ENCODE peak calls at places on chromosomes 11 and 22, in seven cellular contexts. One of them, this sample, is unnamed.
A peak's percentile ranks its signal among the peaks of the same experiment; 100 is the strongest.

GRCh38 chr11:2697871-2698270 is 1.9 kb downstream of the KCNQ1OT1 start:
- DNase-seq in CD14-positive monocyte: no peak
- DNase-seq in foreskin fibroblast: no peak
- DNase-seq in activated CD8-positive, alpha-beta memory T cell treated with anti-CD3 and anti-CD28 coated beads for 48 hours: no peak
- DNase-seq in activated T-cell treated with anti-CD3 and anti-CD28 coated beads for 48 hours: no peak
- DNase-seq in endothelial cell: no peak
- DNase-seq in stimulated activated CD4-positive, alpha-beta T cell treated with anti-CD3 and anti-CD28 coated beads, Interleukin-15, amount 100 ng/mL, for 1 hour: no peak
- DNase-seq in this sample: no peak

GRCh38 chr11:71948314-71949027 is 19.6 kb downstream of the RNF121 start:
- DNase-seq in CD14-positive monocyte: no peak
- DNase-seq in foreskin fibroblast: no peak
- DNase-seq in activated CD8-positive, alpha-beta memory T cell treated with anti-CD3 and anti-CD28 coated beads for 48 hours: no peak
- DNase-seq in activated T-cell treated with anti-CD3 and anti-CD28 coated beads for 48 hours: no peak
- DNase-seq in endothelial cell: no peak
- DNase-seq in stimulated activated CD4-positive, alpha-beta T cell treated with anti-CD3 and anti-CD28 coated beads, Interleukin-15, amount 100 ng/mL, for 1 hour: no peak
- DNase-seq in this sample: no peak

GRCh38 chr11:47415091-47415854 is 6.9 kb downstream of the SLC39A13 start:
- DNase-seq in CD14-positive monocyte: no peak
- DNase-seq in foreskin fibroblast: no peak
- DNase-seq in activated CD8-positive, alpha-beta memory T cell treated with anti-CD3 and anti-CD28 coated beads for 48 hours: no peak
- DNase-seq in activated T-cell treated with anti-CD3 and anti-CD28 coated beads for 48 hours: no peak
- DNase-seq in endothelial cell: no peak
- DNase-seq in stimulated activated CD4-positive, alpha-beta T cell treated with anti-CD3 and anti-CD28 coated beads, Interleukin-15, amount 100 ng/mL, for 1 hour: no peak
- DNase-seq in this sample: no peak

GRCh38 chr11:1619449-1619848 is 2.5 kb downstream of the KRTAP5-4 start:
- DNase-seq in CD14-positive monocyte: no peak
- DNase-seq in foreskin fibroblast: no peak
- DNase-seq in activated CD8-positive, alpha-beta memory T cell treated with anti-CD3 and anti-CD28 coated beads for 48 hours: no peak
- DNase-seq in activated T-cell treated with anti-CD3 and anti-CD28 coated beads for 48 hours: no peak
- DNase-seq in endothelial cell: no peak
- DNase-seq in stimulated activated CD4-positive, alpha-beta T cell treated with anti-CD3 and anti-CD28 coated beads, Interleukin-15, amount 100 ng/mL, for 1 hour: no peak
- DNase-seq in this sample: no peak

GRCh38 chr11:32892355-32893090 is at the start of gene QSER1:
- DNase-seq in CD14-positive monocyte: peak; percentile 50
- DNase-seq in foreskin fibroblast: peak; percentile 51
- DNase-seq in activated CD8-positive, alpha-beta memory T cell treated with anti-CD3 and anti-CD28 coated beads for 48 hours: peak; percentile 41
- DNase-seq in activated T-cell treated with anti-CD3 and anti-CD28 coated beads for 48 hours: peak; percentile 65
- DNase-seq in endothelial cell: peak; percentile 68
- DNase-seq in stimulated activated CD4-positive, alpha-beta T cell treated with anti-CD3 and anti-CD28 coated beads, Interleukin-15, amount 100 ng/mL, for 1 hour: peak; percentile 42
- DNase-seq in this sample: no peak

GRCh38 chr11:120220747-120221037 is 9.9 kb downstream of the OAF start:
- DNase-seq in CD14-positive monocyte: no peak
- DNase-seq in foreskin fibroblast: no peak
- DNase-seq in activated CD8-positive, alpha-beta memory T cell treated with anti-CD3 and anti-CD28 coated beads for 48 hours: no peak
- DNase-seq in activated T-cell treated with anti-CD3 and anti-CD28 coated beads for 48 hours: no peak
- DNase-seq in endothelial cell: no peak
- DNase-seq in stimulated activated CD4-positive, alpha-beta T cell treated with anti-CD3 and anti-CD28 coated beads, Interleukin-15, amount 100 ng/mL, for 1 hour: no peak
- DNase-seq in this sample: no peak

GRCh38 chr11:134030853-134031252 is 38.0 kb upstream of the JAM3 start:
- DNase-seq in CD14-positive monocyte: no peak
- DNase-seq in foreskin fibroblast: no peak
- DNase-seq in activated CD8-positive, alpha-beta memory T cell treated with anti-CD3 and anti-CD28 coated beads for 48 hours: no peak
- DNase-seq in activated T-cell treated with anti-CD3 and anti-CD28 coated beads for 48 hours: no peak
- DNase-seq in endothelial cell: peak; percentile 45
- DNase-seq in stimulated activated CD4-positive, alpha-beta T cell treated with anti-CD3 and anti-CD28 coated beads, Interleukin-15, amount 100 ng/mL, for 1 hour: no peak
- DNase-seq in this sample: no peak

GRCh38 chr11:102306048-102306575 is 11.2 kb upstream of the BIRC3 start:
- DNase-seq in CD14-positive monocyte: no peak
- DNase-seq in foreskin fibroblast: no peak
- DNase-seq in activated CD8-positive, alpha-beta memory T cell treated with anti-CD3 and anti-CD28 coated beads for 48 hours: no peak
- DNase-seq in activated T-cell treated with anti-CD3 and anti-CD28 coated beads for 48 hours: no peak
- DNase-seq in endothelial cell: no peak
- DNase-seq in stimulated activated CD4-positive, alpha-beta T cell treated with anti-CD3 and anti-CD28 coated beads, Interleukin-15, amount 100 ng/mL, for 1 hour: no peak
- DNase-seq in this sample: peak; percentile 97

GRCh38 chr11:83628622-83629347 is 342.6 kb upstream of the CCDC90B start:
- DNase-seq in CD14-positive monocyte: no peak
- DNase-seq in foreskin fibroblast: no peak
- DNase-seq in activated CD8-positive, alpha-beta memory T cell treated with anti-CD3 and anti-CD28 coated beads for 48 hours: no peak
- DNase-seq in activated T-cell treated with anti-CD3 and anti-CD28 coated beads for 48 hours: no peak
- DNase-seq in endothelial cell: no peak
- DNase-seq in stimulated activated CD4-positive, alpha-beta T cell treated with anti-CD3 and anti-CD28 coated beads, Interleukin-15, amount 100 ng/mL, for 1 hour: no peak
- DNase-seq in this sample: no peak

GRCh38 chr11:18188796-18189195 is 16.2 kb downstream of the MRGPRX4 start:
- DNase-seq in CD14-positive monocyte: no peak
- DNase-seq in foreskin fibroblast: no peak
- DNase-seq in activated CD8-positive, alpha-beta memory T cell treated with anti-CD3 and anti-CD28 coated beads for 48 hours: no peak
- DNase-seq in activated T-cell treated with anti-CD3 and anti-CD28 coated beads for 48 hours: no peak
- DNase-seq in endothelial cell: no peak
- DNase-seq in stimulated activated CD4-positive, alpha-beta T cell treated with anti-CD3 and anti-CD28 coated beads, Interleukin-15, amount 100 ng/mL, for 1 hour: no peak
- DNase-seq in this sample: no peak

GRCh38 chr11:86940122-86940777 is 14.9 kb downstream of the FZD4 start:
- DNase-seq in CD14-positive monocyte: no peak
- DNase-seq in foreskin fibroblast: no peak
- DNase-seq in activated CD8-positive, alpha-beta memory T cell treated with anti-CD3 and anti-CD28 coated beads for 48 hours: no peak
- DNase-seq in activated T-cell treated with anti-CD3 and anti-CD28 coated beads for 48 hours: no peak
- DNase-seq in endothelial cell: peak; percentile 16
- DNase-seq in stimulated activated CD4-positive, alpha-beta T cell treated with anti-CD3 and anti-CD28 coated beads, Interleukin-15, amount 100 ng/mL, for 1 hour: no peak
- DNase-seq in this sample: no peak

GRCh38 chr22:17057959-17058814 is 26.6 kb upstream of the IL17RA start:
- DNase-seq in CD14-positive monocyte: no peak
- DNase-seq in foreskin fibroblast: peak; percentile 48
- DNase-seq in activated CD8-positive, alpha-beta memory T cell treated with anti-CD3 and anti-CD28 coated beads for 48 hours: no peak
- DNase-seq in activated T-cell treated with anti-CD3 and anti-CD28 coated beads for 48 hours: peak; percentile 26
- DNase-seq in endothelial cell: peak; percentile 79
- DNase-seq in stimulated activated CD4-positive, alpha-beta T cell treated with anti-CD3 and anti-CD28 coated beads, Interleukin-15, amount 100 ng/mL, for 1 hour: no peak
- DNase-seq in this sample: no peak

GRCh38 chr11:47326198-47326597 is 26.3 kb downstream of the MYBPC3 start:
- DNase-seq in CD14-positive monocyte: no peak
- DNase-seq in foreskin fibroblast: no peak
- DNase-seq in activated CD8-positive, alpha-beta memory T cell treated with anti-CD3 and anti-CD28 coated beads for 48 hours: no peak
- DNase-seq in activated T-cell treated with anti-CD3 and anti-CD28 coated beads for 48 hours: no peak
- DNase-seq in endothelial cell: no peak
- DNase-seq in stimulated activated CD4-positive, alpha-beta T cell treated with anti-CD3 and anti-CD28 coated beads, Interleukin-15, amount 100 ng/mL, for 1 hour: no peak
- DNase-seq in this sample: peak; percentile 54

GRCh38 chr11:61795459-61795858 is 2.7 kb downstream of the FEN1 start:
- DNase-seq in CD14-positive monocyte: no peak
- DNase-seq in foreskin fibroblast: no peak
- DNase-seq in activated CD8-positive, alpha-beta memory T cell treated with anti-CD3 and anti-CD28 coated beads for 48 hours: no peak
- DNase-seq in activated T-cell treated with anti-CD3 and anti-CD28 coated beads for 48 hours: no peak
- DNase-seq in endothelial cell: no peak
- DNase-seq in stimulated activated CD4-positive, alpha-beta T cell treated with anti-CD3 and anti-CD28 coated beads, Interleukin-15, amount 100 ng/mL, for 1 hour: no peak
- DNase-seq in this sample: no peak

GRCh38 chr11:116918925-116919653 is 81.7 kb upstream of the APOA1 start:
- DNase-seq in CD14-positive monocyte: no peak
- DNase-seq in foreskin fibroblast: no peak
- DNase-seq in activated CD8-positive, alpha-beta memory T cell treated with anti-CD3 and anti-CD28 coated beads for 48 hours: no peak
- DNase-seq in activated T-cell treated with anti-CD3 and anti-CD28 coated beads for 48 hours: no peak
- DNase-seq in endothelial cell: no peak
- DNase-seq in stimulated activated CD4-positive, alpha-beta T cell treated with anti-CD3 and anti-CD28 coated beads, Interleukin-15, amount 100 ng/mL, for 1 hour: no peak
- DNase-seq in this sample: no peak

GRCh38 chr11:61697093-61697492 is 16.9 kb downstream of the DAGLA start:
- DNase-seq in CD14-positive monocyte: no peak
- DNase-seq in foreskin fibroblast: no peak
- DNase-seq in activated CD8-positive, alpha-beta memory T cell treated with anti-CD3 and anti-CD28 coated beads for 48 hours: no peak
- DNase-seq in activated T-cell treated with anti-CD3 and anti-CD28 coated beads for 48 hours: no peak
- DNase-seq in endothelial cell: no peak
- DNase-seq in stimulated activated CD4-positive, alpha-beta T cell treated with anti-CD3 and anti-CD28 coated beads, Interleukin-15, amount 100 ng/mL, for 1 hour: no peak
- DNase-seq in this sample: peak; percentile 89

GRCh38 chr11:71342951-71343827 is 90.8 kb upstream of the SHANK2 start:
- DNase-seq in CD14-positive monocyte: no peak
- DNase-seq in foreskin fibroblast: no peak
- DNase-seq in activated CD8-positive, alpha-beta memory T cell treated with anti-CD3 and anti-CD28 coated beads for 48 hours: no peak
- DNase-seq in activated T-cell treated with anti-CD3 and anti-CD28 coated beads for 48 hours: peak; percentile 4
- DNase-seq in endothelial cell: peak; percentile 66
- DNase-seq in stimulated activated CD4-positive, alpha-beta T cell treated with anti-CD3 and anti-CD28 coated beads, Interleukin-15, amount 100 ng/mL, for 1 hour: no peak
- DNase-seq in this sample: no peak

GRCh38 chr11:83409891-83410290 is 123.7 kb upstream of the CCDC90B start:
- DNase-seq in CD14-positive monocyte: no peak
- DNase-seq in foreskin fibroblast: no peak
- DNase-seq in activated CD8-positive, alpha-beta memory T cell treated with anti-CD3 and anti-CD28 coated beads for 48 hours: no peak
- DNase-seq in activated T-cell treated with anti-CD3 and anti-CD28 coated beads for 48 hours: no peak
- DNase-seq in endothelial cell: no peak
- DNase-seq in stimulated activated CD4-positive, alpha-beta T cell treated with anti-CD3 and anti-CD28 coated beads, Interleukin-15, amount 100 ng/mL, for 1 hour: no peak
- DNase-seq in this sample: no peak

GRCh38 chr11:125091247-125091876 is 20.1 kb downstream of the TMEM218 start:
- DNase-seq in CD14-positive monocyte: no peak
- DNase-seq in foreskin fibroblast: peak; percentile 62
- DNase-seq in activated CD8-positive, alpha-beta memory T cell treated with anti-CD3 and anti-CD28 coated beads for 48 hours: no peak
- DNase-seq in activated T-cell treated with anti-CD3 and anti-CD28 coated beads for 48 hours: no peak
- DNase-seq in endothelial cell: peak; percentile 49
- DNase-seq in stimulated activated CD4-positive, alpha-beta T cell treated with anti-CD3 and anti-CD28 coated beads, Interleukin-15, amount 100 ng/mL, for 1 hour: no peak
- DNase-seq in this sample: no peak

GRCh38 chr22:41001722-41002122 is 50.5 kb downstream of the RBX1 start:
- DNase-seq in CD14-positive monocyte: no peak
- DNase-seq in foreskin fibroblast: no peak
- DNase-seq in activated CD8-positive, alpha-beta memory T cell treated with anti-CD3 and anti-CD28 coated beads for 48 hours: no peak
- DNase-seq in activated T-cell treated with anti-CD3 and anti-CD28 coated beads for 48 hours: no peak
- DNase-seq in endothelial cell: no peak
- DNase-seq in stimulated activated CD4-positive, alpha-beta T cell treated with anti-CD3 and anti-CD28 coated beads, Interleukin-15, amount 100 ng/mL, for 1 hour: no peak
- DNase-seq in this sample: no peak

GRCh38 chr11:133118563-133119303 is 413.6 kb downstream of the OPCML start:
- DNase-seq in CD14-positive monocyte: no peak
- DNase-seq in foreskin fibroblast: no peak
- DNase-seq in activated CD8-positive, alpha-beta memory T cell treated with anti-CD3 and anti-CD28 coated beads for 48 hours: no peak
- DNase-seq in activated T-cell treated with anti-CD3 and anti-CD28 coated beads for 48 hours: no peak
- DNase-seq in endothelial cell: no peak
- DNase-seq in stimulated activated CD4-positive, alpha-beta T cell treated with anti-CD3 and anti-CD28 coated beads, Interleukin-15, amount 100 ng/mL, for 1 hour: no peak
- DNase-seq in this sample: no peak

GRCh38 chr22:28019360-28019759 is 100.3 kb upstream of the PITPNB start:
- DNase-seq in CD14-positive monocyte: no peak
- DNase-seq in foreskin fibroblast: peak; percentile 24
- DNase-seq in activated CD8-positive, alpha-beta memory T cell treated with anti-CD3 and anti-CD28 coated beads for 48 hours: no peak
- DNase-seq in activated T-cell treated with anti-CD3 and anti-CD28 coated beads for 48 hours: no peak
- DNase-seq in endothelial cell: no peak
- DNase-seq in stimulated activated CD4-positive, alpha-beta T cell treated with anti-CD3 and anti-CD28 coated beads, Interleukin-15, amount 100 ng/mL, for 1 hour: no peak
- DNase-seq in this sample: peak; percentile 28

GRCh38 chr22:20061481-20061861 is 18.6 kb upstream of the DGCR8 start:
- DNase-seq in CD14-positive monocyte: no peak
- DNase-seq in foreskin fibroblast: no peak
- DNase-seq in activated CD8-positive, alpha-beta memory T cell treated with anti-CD3 and anti-CD28 coated beads for 48 hours: no peak
- DNase-seq in activated T-cell treated with anti-CD3 and anti-CD28 coated beads for 48 hours: no peak
- DNase-seq in endothelial cell: no peak
- DNase-seq in stimulated activated CD4-positive, alpha-beta T cell treated with anti-CD3 and anti-CD28 coated beads, Interleukin-15, amount 100 ng/mL, for 1 hour: no peak
- DNase-seq in this sample: peak; percentile 94

GRCh38 chr11:78045851-78046485 is 17.7 kb upstream of the THRSP start:
- DNase-seq in CD14-positive monocyte: peak; percentile 54
- DNase-seq in foreskin fibroblast: peak; percentile 63
- DNase-seq in activated CD8-positive, alpha-beta memory T cell treated with anti-CD3 and anti-CD28 coated beads for 48 hours: peak; percentile 52
- DNase-seq in activated T-cell treated with anti-CD3 and anti-CD28 coated beads for 48 hours: peak; percentile 80
- DNase-seq in endothelial cell: peak; percentile 90
- DNase-seq in stimulated activated CD4-positive, alpha-beta T cell treated with anti-CD3 and anti-CD28 coated beads, Interleukin-15, amount 100 ng/mL, for 1 hour: peak; percentile 62
- DNase-seq in this sample: no peak

GRCh38 chr22:29154364-29155048 is 51.2 kb upstream of the EMID1 start:
- DNase-seq in CD14-positive monocyte: peak; percentile 77
- DNase-seq in foreskin fibroblast: peak; percentile 24
- DNase-seq in activated CD8-positive, alpha-beta memory T cell treated with anti-CD3 and anti-CD28 coated beads for 48 hours: peak; percentile 60
- DNase-seq in activated T-cell treated with anti-CD3 and anti-CD28 coated beads for 48 hours: peak; percentile 61
- DNase-seq in endothelial cell: peak; percentile 93
- DNase-seq in stimulated activated CD4-positive, alpha-beta T cell treated with anti-CD3 and anti-CD28 coated beads, Interleukin-15, amount 100 ng/mL, for 1 hour: peak; percentile 27
- DNase-seq in this sample: no peak

This sample was measured in RWPE2.